ENCODE peak calls at places on chromosome 14, in eight cellular contexts. One of them, this sample, is unnamed.

GRCh38 chr14:35883677-35884293 is 57.6 kb downstream of the BRMS1L start:
- DNase-seq in sigmoid colon: no peak
- DNase-seq in left ventricle myocardium inferior: no peak
- DNase-seq in cardiac muscle cell: peak
- DNase-seq in brain microvascular endothelial cell: peak
- DNase-seq in neuronal stem cell: no peak
- DNase-seq in colonic mucosa: no peak
- DNase-seq in left lung: no peak
- DNase-seq in this sample: peak

GRCh38 chr14:43792980-43793379 is 714.1 kb downstream of the FSCB start:
- DNase-seq in sigmoid colon: no peak
- DNase-seq in left ventricle myocardium inferior: no peak
- DNase-seq in cardiac muscle cell: no peak
- DNase-seq in brain microvascular endothelial cell: no peak
- DNase-seq in neuronal stem cell: no peak
- DNase-seq in colonic mucosa: no peak
- DNase-seq in left lung: no peak
- DNase-seq in this sample: no peak

GRCh38 chr14:105258846-105259245 is 10.5 kb downstream of the BTBD6 start:
- DNase-seq in sigmoid colon: no peak
- DNase-seq in left ventricle myocardium inferior: no peak
- DNase-seq in cardiac muscle cell: no peak
- DNase-seq in brain microvascular endothelial cell: peak
- DNase-seq in neuronal stem cell: no peak
- DNase-seq in colonic mucosa: peak
- DNase-seq in left lung: no peak
- DNase-seq in this sample: no peak

GRCh38 chr14:64671591-64671990 is 32.6 kb upstream of the PLEKHG3 start:
- DNase-seq in sigmoid colon: no peak
- DNase-seq in left ventricle myocardium inferior: no peak
- DNase-seq in cardiac muscle cell: peak
- DNase-seq in brain microvascular endothelial cell: peak
- DNase-seq in neuronal stem cell: peak
- DNase-seq in colonic mucosa: no peak
- DNase-seq in left lung: no peak
- DNase-seq in this sample: peak

GRCh38 chr14:99001241-99001640 is 270.8 kb downstream of the BCL11B start:
- DNase-seq in sigmoid colon: no peak
- DNase-seq in left ventricle myocardium inferior: no peak
- DNase-seq in cardiac muscle cell: no peak
- DNase-seq in brain microvascular endothelial cell: no peak
- DNase-seq in neuronal stem cell: no peak
- DNase-seq in colonic mucosa: no peak
- DNase-seq in left lung: no peak
- DNase-seq in this sample: no peak

GRCh38 chr14:74967618-74968017 is 12.2 kb upstream of the PGF start:
- DNase-seq in sigmoid colon: no peak
- DNase-seq in left ventricle myocardium inferior: no peak
- DNase-seq in cardiac muscle cell: no peak
- DNase-seq in brain microvascular endothelial cell: no peak
- DNase-seq in neuronal stem cell: no peak
- DNase-seq in colonic mucosa: no peak
- DNase-seq in left lung: no peak
- DNase-seq in this sample: no peak

GRCh38 chr14:69637503-69638030 is 26.2 kb downstream of the SUSD6 start:
- DNase-seq in sigmoid colon: peak
- DNase-seq in left ventricle myocardium inferior: peak
- DNase-seq in cardiac muscle cell: no peak
- DNase-seq in brain microvascular endothelial cell: no peak
- DNase-seq in neuronal stem cell: no peak
- DNase-seq in colonic mucosa: peak
- DNase-seq in left lung: no peak
- DNase-seq in this sample: no peak

GRCh38 chr14:101072945-101073597 is 169.5 kb upstream of the RTL1 start:
- DNase-seq in sigmoid colon: peak
- DNase-seq in left ventricle myocardium inferior: no peak
- DNase-seq in cardiac muscle cell: peak
- DNase-seq in brain microvascular endothelial cell: peak
- DNase-seq in neuronal stem cell: peak
- DNase-seq in colonic mucosa: peak
- DNase-seq in left lung: peak
- DNase-seq in this sample: no peak

GRCh38 chr14:100132161-100132902 is 27.1 kb downstream of the DEGS2 start:
- DNase-seq in sigmoid colon: no peak
- DNase-seq in left ventricle myocardium inferior: no peak
- DNase-seq in cardiac muscle cell: peak
- DNase-seq in brain microvascular endothelial cell: peak
- DNase-seq in neuronal stem cell: no peak
- DNase-seq in colonic mucosa: no peak
- DNase-seq in left lung: no peak
- DNase-seq in this sample: no peak

GRCh38 chr14:60250318-60251035 is 1.5 kb downstream of the PPM1A start:
- DNase-seq in sigmoid colon: no peak
- DNase-seq in left ventricle myocardium inferior: no peak
- DNase-seq in cardiac muscle cell: peak
- DNase-seq in brain microvascular endothelial cell: no peak
- DNase-seq in neuronal stem cell: peak
- DNase-seq in colonic mucosa: peak
- DNase-seq in left lung: no peak
- DNase-seq in this sample: no peak

GRCh38 chr14:74299061-74299545 is 3.6 kb downstream of the ABCD4 start:
- DNase-seq in sigmoid colon: no peak
- DNase-seq in left ventricle myocardium inferior: no peak
- DNase-seq in cardiac muscle cell: peak
- DNase-seq in brain microvascular endothelial cell: peak
- DNase-seq in neuronal stem cell: peak
- DNase-seq in colonic mucosa: peak
- DNase-seq in left lung: no peak
- DNase-seq in this sample: no peak

GRCh38 chr14:84961637-84962036 is 568.3 kb upstream of the FLRT2 start:
- DNase-seq in sigmoid colon: no peak
- DNase-seq in left ventricle myocardium inferior: peak
- DNase-seq in cardiac muscle cell: no peak
- DNase-seq in brain microvascular endothelial cell: no peak
- DNase-seq in neuronal stem cell: peak
- DNase-seq in colonic mucosa: no peak
- DNase-seq in left lung: no peak
- DNase-seq in this sample: no peak

GRCh38 chr14:80233489-80233888 is 22.2 kb upstream of the DIO2 start:
- DNase-seq in sigmoid colon: no peak
- DNase-seq in left ventricle myocardium inferior: no peak
- DNase-seq in cardiac muscle cell: no peak
- DNase-seq in brain microvascular endothelial cell: no peak
- DNase-seq in neuronal stem cell: no peak
- DNase-seq in colonic mucosa: no peak
- DNase-seq in left lung: no peak
- DNase-seq in this sample: no peak

GRCh38 chr14:77264466-77265186 is 6.4 kb downstream of the NGB start:
- DNase-seq in sigmoid colon: no peak
- DNase-seq in left ventricle myocardium inferior: no peak
- DNase-seq in cardiac muscle cell: no peak
- DNase-seq in brain microvascular endothelial cell: no peak
- DNase-seq in neuronal stem cell: no peak
- DNase-seq in colonic mucosa: no peak
- DNase-seq in left lung: peak
- DNase-seq in this sample: no peak

GRCh38 chr14:99229654-99230215 is 42.3 kb downstream of the BCL11B start:
- DNase-seq in sigmoid colon: no peak
- DNase-seq in left ventricle myocardium inferior: no peak
- DNase-seq in cardiac muscle cell: no peak
- DNase-seq in brain microvascular endothelial cell: no peak
- DNase-seq in neuronal stem cell: no peak
- DNase-seq in colonic mucosa: no peak
- DNase-seq in left lung: no peak
- DNase-seq in this sample: peak

GRCh38 chr14:103618999-103619398 is 10.0 kb upstream of the KLC1 start:
- DNase-seq in sigmoid colon: no peak
- DNase-seq in left ventricle myocardium inferior: no peak
- DNase-seq in cardiac muscle cell: no peak
- DNase-seq in brain microvascular endothelial cell: no peak
- DNase-seq in neuronal stem cell: no peak
- DNase-seq in colonic mucosa: no peak
- DNase-seq in left lung: no peak
- DNase-seq in this sample: no peak

GRCh38 chr14:42517786-42518530 is 911.3 kb downstream of the LRFN5 start:
- DNase-seq in sigmoid colon: no peak
- DNase-seq in left ventricle myocardium inferior: no peak
- DNase-seq in cardiac muscle cell: no peak
- DNase-seq in brain microvascular endothelial cell: no peak
- DNase-seq in neuronal stem cell: no peak
- DNase-seq in colonic mucosa: no peak
- DNase-seq in left lung: no peak
- DNase-seq in this sample: no peak

GRCh38 chr14:61466249-61466904 is 145.0 kb downstream of the PRKCH start:
- DNase-seq in sigmoid colon: peak
- DNase-seq in left ventricle myocardium inferior: peak
- DNase-seq in cardiac muscle cell: peak
- DNase-seq in brain microvascular endothelial cell: peak
- DNase-seq in neuronal stem cell: peak
- DNase-seq in colonic mucosa: peak
- DNase-seq in left lung: no peak
- DNase-seq in this sample: no peak

GRCh38 chr14:100427166-100427565 is 104.0 kb downstream of the SLC25A47 start:
- DNase-seq in sigmoid colon: peak
- DNase-seq in left ventricle myocardium inferior: no peak
- DNase-seq in cardiac muscle cell: no peak
- DNase-seq in brain microvascular endothelial cell: no peak
- DNase-seq in neuronal stem cell: no peak
- DNase-seq in colonic mucosa: no peak
- DNase-seq in left lung: no peak
- DNase-seq in this sample: no peak

GRCh38 chr14:53947452-53948180 is 9.0 kb downstream of the BMP4 start:
- DNase-seq in sigmoid colon: no peak
- DNase-seq in left ventricle myocardium inferior: no peak
- DNase-seq in cardiac muscle cell: no peak
- DNase-seq in brain microvascular endothelial cell: no peak
- DNase-seq in neuronal stem cell: no peak
- DNase-seq in colonic mucosa: no peak
- DNase-seq in left lung: no peak
- DNase-seq in this sample: no peak
- H3K27ac ChIP-seq in sigmoid colon: no peak
- H3K27ac ChIP-seq in left ventricle myocardium inferior: no peak
- H3K27ac ChIP-seq in cardiac muscle cell: no peak
- H3K27ac ChIP-seq in brain microvascular endothelial cell: no peak
- H3K27ac ChIP-seq in neuronal stem cell: no peak
- H3K27ac ChIP-seq in colonic mucosa: no peak
- H3K27ac ChIP-seq in left lung: no peak
- H3K27ac ChIP-seq in this sample: no peak

GRCh38 chr14:95703341-95703740 is 10.6 kb downstream of the TCL1A start:
- DNase-seq in sigmoid colon: no peak
- DNase-seq in left ventricle myocardium inferior: no peak
- DNase-seq in cardiac muscle cell: no peak
- DNase-seq in brain microvascular endothelial cell: no peak
- DNase-seq in neuronal stem cell: no peak
- DNase-seq in colonic mucosa: no peak
- DNase-seq in left lung: no peak
- DNase-seq in this sample: no peak
- H3K27ac ChIP-seq in sigmoid colon: no peak
- H3K27ac ChIP-seq in left ventricle myocardium inferior: no peak
- H3K27ac ChIP-seq in cardiac muscle cell: no peak
- H3K27ac ChIP-seq in brain microvascular endothelial cell: no peak
- H3K27ac ChIP-seq in neuronal stem cell: no peak
- H3K27ac ChIP-seq in colonic mucosa: no peak
- H3K27ac ChIP-seq in left lung: no peak
- H3K27ac ChIP-seq in this sample: no peak

DNA sequence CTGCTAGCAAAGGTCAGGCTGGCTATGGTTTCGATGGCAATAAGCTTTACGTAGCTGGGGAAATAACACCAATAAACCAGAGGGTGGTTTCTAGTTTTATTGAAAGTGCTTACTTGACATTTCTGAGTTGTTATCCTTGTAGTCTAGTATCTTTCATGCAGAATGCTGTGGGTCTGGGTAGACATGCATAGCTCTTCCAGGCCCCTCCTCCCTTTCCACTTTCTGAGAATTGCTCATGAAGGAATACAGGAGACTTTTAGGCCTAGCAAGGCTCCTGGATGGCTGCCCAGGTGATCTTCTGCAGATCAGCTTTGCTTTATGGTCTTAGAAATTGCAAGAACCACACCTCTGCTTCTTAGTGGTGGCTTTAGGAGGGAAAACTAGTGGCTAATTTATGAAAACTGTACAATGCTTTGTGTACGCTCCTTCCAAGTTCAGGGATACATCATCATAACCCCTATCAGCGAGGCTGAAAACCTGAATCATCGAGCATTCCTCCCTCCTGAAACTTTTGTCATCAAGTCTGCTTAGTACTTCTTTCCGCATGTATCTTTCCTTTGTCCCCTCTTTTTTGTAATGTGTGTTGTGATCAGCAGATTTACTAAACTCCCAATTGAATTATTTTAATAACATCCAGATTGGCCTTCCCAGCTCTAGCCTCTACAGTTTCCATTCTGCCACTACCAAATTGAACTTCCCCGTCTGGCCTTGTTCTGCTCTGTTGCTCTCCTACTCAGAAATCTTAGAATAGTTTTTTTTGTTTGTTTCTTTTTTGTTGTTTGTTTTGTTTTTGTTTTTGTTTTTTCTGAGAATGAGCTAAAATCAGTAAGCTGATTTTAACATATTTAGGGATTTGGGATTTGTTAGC is 473.1 kb downstream of the RAD51B start:
- DNase-seq in sigmoid colon: no peak
- DNase-seq in left ventricle myocardium inferior: no peak
- DNase-seq in cardiac muscle cell: peak
- DNase-seq in brain microvascular endothelial cell: no peak
- DNase-seq in neuronal stem cell: no peak
- DNase-seq in colonic mucosa: peak
- DNase-seq in left lung: no peak
- DNase-seq in this sample: peak
- H3K27ac ChIP-seq in sigmoid colon: no peak
- H3K27ac ChIP-seq in left ventricle myocardium inferior: no peak
- H3K27ac ChIP-seq in cardiac muscle cell: peak
- H3K27ac ChIP-seq in brain microvascular endothelial cell: no peak
- H3K27ac ChIP-seq in neuronal stem cell: no peak
- H3K27ac ChIP-seq in colonic mucosa: peak
- H3K27ac ChIP-seq in left lung: no peak
- H3K27ac ChIP-seq in this sample: peak

GRCh38 chr14:55372423-55372822 is 39.2 kb downstream of the ATG14 start:
- DNase-seq in sigmoid colon: no peak
- DNase-seq in left ventricle myocardium inferior: no peak
- DNase-seq in cardiac muscle cell: no peak
- DNase-seq in brain microvascular endothelial cell: no peak
- DNase-seq in neuronal stem cell: no peak
- DNase-seq in colonic mucosa: no peak
- DNase-seq in left lung: no peak
- DNase-seq in this sample: no peak

GRCh38 chr14:55370883-55371455 is 40.7 kb downstream of the ATG14 start:
- DNase-seq in sigmoid colon: no peak
- DNase-seq in left ventricle myocardium inferior: no peak
- DNase-seq in cardiac muscle cell: no peak
- DNase-seq in brain microvascular endothelial cell: no peak
- DNase-seq in neuronal stem cell: no peak
- DNase-seq in colonic mucosa: no peak
- DNase-seq in left lung: no peak
- DNase-seq in this sample: no peak

GRCh38 chr14:55377236-55377635 is 34.4 kb downstream of the ATG14 start:
- DNase-seq in sigmoid colon: no peak
- DNase-seq in left ventricle myocardium inferior: no peak
- DNase-seq in cardiac muscle cell: no peak
- DNase-seq in brain microvascular endothelial cell: no peak
- DNase-seq in neuronal stem cell: no peak
- DNase-seq in colonic mucosa: no peak
- DNase-seq in left lung: no peak
- DNase-seq in this sample: no peak

GRCh38 chr14:55374771-55375170 is 36.9 kb downstream of the ATG14 start:
- DNase-seq in sigmoid colon: no peak
- DNase-seq in left ventricle myocardium inferior: no peak
- DNase-seq in cardiac muscle cell: no peak
- DNase-seq in brain microvascular endothelial cell: no peak
- DNase-seq in neuronal stem cell: no peak
- DNase-seq in colonic mucosa: no peak
- DNase-seq in left lung: no peak
- DNase-seq in this sample: no peak

GRCh38 chr14:55373784-55374725 is 37.6 kb downstream of the ATG14 start:
- DNase-seq in sigmoid colon: no peak
- DNase-seq in left ventricle myocardium inferior: no peak
- DNase-seq in cardiac muscle cell: peak
- DNase-seq in brain microvascular endothelial cell: no peak
- DNase-seq in neuronal stem cell: no peak
- DNase-seq in colonic mucosa: no peak
- DNase-seq in left lung: no peak
- DNase-seq in this sample: no peak
- H3K27ac ChIP-seq in sigmoid colon: no peak
- H3K27ac ChIP-seq in left ventricle myocardium inferior: no peak
- H3K27ac ChIP-seq in cardiac muscle cell: no peak
- H3K27ac ChIP-seq in brain microvascular endothelial cell: no peak
- H3K27ac ChIP-seq in neuronal stem cell: no peak
- H3K27ac ChIP-seq in colonic mucosa: peak
- H3K27ac ChIP-seq in left lung: no peak
- H3K27ac ChIP-seq in this sample: peak